ENCODE peak calls at places on chromosomes 4 and X, in six cellular contexts. E, T, D, F, Z and M are unnamed samples.

GRCh38 chr4:87227704-87228560 is 7.5 kb upstream of the KLHL8 start:
- DNase-seq in F (no peak), T (no peak), Z (no peak), E (no peak), D (no peak), M (no peak)

GRCh38 chr4:82618321-82618720 is 56.5 kb upstream of the TMEM150C start:
- DNase-seq in F (no peak), Z (no peak), E (no peak), D (no peak), T (no peak), M (no peak)

GRCh38 chr4:1871471-1872021 is 353 bp downstream of the NSD2 start:
- DNase-seq in Z (no peak), T (no peak), E (peak), F (peak), D (no peak), M (peak)

GRCh38 chr4:8831221-8832129 is 40.2 kb downstream of the HMX1 start:
- DNase-seq in Z (no peak), T (no peak), D (no peak), F (no peak), E (peak), M (no peak)

GRCh38 chrX:41491267-41492004 is 44.3 kb downstream of the NYX start:
- DNase-seq in F (peak), E (peak), T (no peak), D (no peak), Z (no peak), M (no peak)

GRCh38 chr4:110950721-110951120 is 327.8 kb upstream of the PITX2 start:
- DNase-seq in T (no peak), D (no peak), Z (no peak), F (no peak), E (no peak), M (no peak)

GRCh38 chrX:124226129-124226528 is 106.3 kb upstream of the TEX13D start:
- DNase-seq in E (no peak), D (no peak), Z (no peak), T (no peak), F (no peak), M (no peak)

GRCh38 chrX:21741869-21742701 is 15.8 kb downstream of the SMPX start:
- DNase-seq in T (no peak), Z (no peak), F (no peak), E (no peak), D (no peak), M (peak)

GRCh38 chr4:156774422-156774821 is 197.2 kb downstream of the PDGFC start:
- DNase-seq in F (peak), D (no peak), Z (no peak), T (no peak), E (no peak), M (no peak)

GRCh38 chr4:147732516-147733193 is 767 bp downstream of the ARHGAP10 start:
- DNase-seq in D (no peak), F (no peak), T (no peak), E (peak), Z (peak), M (no peak)

GRCh38 chr4:42655921-42656735 is 777 bp downstream of the ATP8A1 start:
- DNase-seq in F (no peak), Z (peak), D (no peak), E (peak), T (peak), M (no peak)

GRCh38 chrX:36642052-36642451 is 366.1 kb upstream of the FAM47C start:
- DNase-seq in E (no peak), F (no peak), Z (no peak), D (no peak), T (no peak), M (no peak)

GRCh38 chr4:23305026-23305425 is 584.8 kb downstream of the PPARGC1A start:
- DNase-seq in T (no peak), F (no peak), Z (no peak), D (no peak), E (no peak), M (no peak)

GRCh38 chrX:129678176-129678880 is 23.6 kb upstream of the APLN start:
- DNase-seq in E (no peak), F (no peak), T (peak), D (peak), Z (peak), M (peak)

GRCh38 chr4:15385928-15386327 is 41.9 kb upstream of the C1QTNF7 start:
- DNase-seq in T (no peak), F (no peak), Z (no peak), E (no peak), D (no peak), M (no peak)

GRCh38 chr4:81032174-81032551 is 1.7 kb downstream of the BMP3 start:
- DNase-seq in T (no peak), F (no peak), Z (no peak), E (peak), D (no peak), M (no peak)

GRCh38 chrX:51336584-51336983 is 4.0 kb downstream of the NUDT10 start:
- DNase-seq in E (peak), F (no peak), Z (peak), D (peak), T (peak), M (no peak)

GRCh38 chrX:40009890-40010289 is 87.9 kb downstream of the BCOR start:
- DNase-seq in D (no peak), E (peak), Z (no peak), F (no peak), T (no peak), M (no peak)

GRCh38 chr4:41203169-41203568 is 11.2 kb downstream of the APBB2 start:
- DNase-seq in F (peak), T (no peak), D (no peak), E (no peak), Z (no peak), M (no peak)

GRCh38 chr4:16687845-16688244 is 210.6 kb downstream of the LDB2 start:
- DNase-seq in D (no peak), F (no peak), T (no peak), E (no peak), Z (no peak), M (no peak)

GRCh38 chr4:8916251-8916913 is 44.7 kb upstream of the HMX1 start:
- DNase-seq in E (peak), T (no peak), D (no peak), F (no peak), Z (no peak), M (no peak)